ENCODE peak calls at places on chromosome 13, in eight cellular contexts. One of them, this sample, is unnamed.

GRCh38 chr13:35848316-35848715 is 282.9 kb downstream of the DCLK1 start:
- DNase-seq in MM.1S: no peak
- DNase-seq in GM23338: no peak
- DNase-seq in neural progenitor cell: no peak
- DNase-seq in OCI-LY7: no peak
- DNase-seq in GM23248: no peak
- DNase-seq in hepatocyte: peak
- DNase-seq in SK-N-SH: no peak
- DNase-seq in this sample: no peak

GRCh38 chr13:39766464-39767167 is 111.2 kb downstream of the COG6 start:
- DNase-seq in MM.1S: no peak
- DNase-seq in GM23338: no peak
- DNase-seq in neural progenitor cell: no peak
- DNase-seq in OCI-LY7: no peak
- DNase-seq in GM23248: no peak
- DNase-seq in hepatocyte: no peak
- DNase-seq in SK-N-SH: no peak
- DNase-seq in this sample: no peak

GRCh38 chr13:77693449-77693940 is 4.0 kb upstream of the SLAIN1 start:
- DNase-seq in MM.1S: no peak
- DNase-seq in GM23338: no peak
- DNase-seq in neural progenitor cell: no peak
- DNase-seq in OCI-LY7: no peak
- DNase-seq in GM23248: no peak
- DNase-seq in hepatocyte: no peak
- DNase-seq in SK-N-SH: no peak
- DNase-seq in this sample: no peak

GRCh38 chr13:73776137-73776785 is 357.9 kb downstream of the KLF12 start:
- DNase-seq in MM.1S: no peak
- DNase-seq in GM23338: no peak
- DNase-seq in neural progenitor cell: no peak
- DNase-seq in OCI-LY7: no peak
- DNase-seq in GM23248: no peak
- DNase-seq in hepatocyte: no peak
- DNase-seq in SK-N-SH: no peak
- DNase-seq in this sample: no peak

GRCh38 chr13:112752711-112753541 is 63.1 kb downstream of the ATP11A start:
- DNase-seq in MM.1S: no peak
- DNase-seq in GM23338: no peak
- DNase-seq in neural progenitor cell: no peak
- DNase-seq in OCI-LY7: no peak
- DNase-seq in GM23248: no peak
- DNase-seq in hepatocyte: no peak
- DNase-seq in SK-N-SH: no peak
- DNase-seq in this sample: no peak

GRCh38 chr13:33000365-33000764 is 15.9 kb upstream of the KL start:
- DNase-seq in MM.1S: no peak
- DNase-seq in GM23338: no peak
- DNase-seq in neural progenitor cell: no peak
- DNase-seq in OCI-LY7: no peak
- DNase-seq in GM23248: no peak
- DNase-seq in hepatocyte: no peak
- DNase-seq in SK-N-SH: no peak
- DNase-seq in this sample: no peak

GRCh38 chr13:110415669-110416068 is 108.6 kb downstream of the COL4A2 start:
- DNase-seq in MM.1S: no peak
- DNase-seq in GM23338: peak
- DNase-seq in neural progenitor cell: no peak
- DNase-seq in OCI-LY7: no peak
- DNase-seq in GM23248: peak
- DNase-seq in hepatocyte: peak
- DNase-seq in SK-N-SH: no peak
- DNase-seq in this sample: peak

GRCh38 chr13:27476943-27477681 is 26.7 kb upstream of the MTIF3 start:
- DNase-seq in MM.1S: peak
- DNase-seq in GM23338: no peak
- DNase-seq in neural progenitor cell: no peak
- DNase-seq in OCI-LY7: peak
- DNase-seq in GM23248: peak
- DNase-seq in hepatocyte: peak
- DNase-seq in SK-N-SH: no peak
- DNase-seq in this sample: peak

GRCh38 chr13:106491928-106492327 is 43.5 kb downstream of the EFNB2 start:
- DNase-seq in MM.1S: no peak
- DNase-seq in GM23338: no peak
- DNase-seq in neural progenitor cell: no peak
- DNase-seq in OCI-LY7: no peak
- DNase-seq in GM23248: no peak
- DNase-seq in hepatocyte: no peak
- DNase-seq in SK-N-SH: no peak
- DNase-seq in this sample: no peak

GRCh38 chr13:23876265-23876664 is 12.9 kb downstream of the MIPEP start:
- DNase-seq in MM.1S: no peak
- DNase-seq in GM23338: peak
- DNase-seq in neural progenitor cell: peak
- DNase-seq in OCI-LY7: peak
- DNase-seq in GM23248: peak
- DNase-seq in hepatocyte: peak
- DNase-seq in SK-N-SH: peak
- DNase-seq in this sample: peak

GRCh38 chr13:111370147-111370546 is 49.7 kb downstream of the TEX29 start:
- DNase-seq in MM.1S: no peak
- DNase-seq in GM23338: no peak
- DNase-seq in neural progenitor cell: no peak
- DNase-seq in OCI-LY7: no peak
- DNase-seq in GM23248: no peak
- DNase-seq in hepatocyte: no peak
- DNase-seq in SK-N-SH: no peak
- DNase-seq in this sample: no peak

GRCh38 chr13:34458756-34459462 is 483.2 kb upstream of the NBEA start:
- DNase-seq in MM.1S: no peak
- DNase-seq in GM23338: no peak
- DNase-seq in neural progenitor cell: no peak
- DNase-seq in OCI-LY7: no peak
- DNase-seq in GM23248: no peak
- DNase-seq in hepatocyte: no peak
- DNase-seq in SK-N-SH: no peak
- DNase-seq in this sample: no peak

GRCh38 chr13:44934724-44935123 is 54.5 kb downstream of the NUFIP1 start:
- DNase-seq in MM.1S: no peak
- DNase-seq in GM23338: no peak
- DNase-seq in neural progenitor cell: no peak
- DNase-seq in OCI-LY7: no peak
- DNase-seq in GM23248: peak
- DNase-seq in hepatocyte: no peak
- DNase-seq in SK-N-SH: no peak
- DNase-seq in this sample: peak

GRCh38 chr13:29901714-29902631 is 51.6 kb upstream of the UBL3 start:
- DNase-seq in MM.1S: peak
- DNase-seq in GM23338: no peak
- DNase-seq in neural progenitor cell: no peak
- DNase-seq in OCI-LY7: no peak
- DNase-seq in GM23248: peak
- DNase-seq in hepatocyte: peak
- DNase-seq in SK-N-SH: no peak
- DNase-seq in this sample: peak

GRCh38 chr13:46173656-46174055 is 8.3 kb downstream of the LCP1 start:
- DNase-seq in MM.1S: no peak
- DNase-seq in GM23338: no peak
- DNase-seq in neural progenitor cell: no peak
- DNase-seq in OCI-LY7: peak
- DNase-seq in GM23248: no peak
- DNase-seq in hepatocyte: no peak
- DNase-seq in SK-N-SH: no peak
- DNase-seq in this sample: no peak

GRCh38 chr13:63297162-63297561 is 1881.5 kb upstream of the PCDH20 start:
- DNase-seq in MM.1S: no peak
- DNase-seq in GM23338: no peak
- DNase-seq in neural progenitor cell: no peak
- DNase-seq in OCI-LY7: no peak
- DNase-seq in GM23248: no peak
- DNase-seq in hepatocyte: no peak
- DNase-seq in SK-N-SH: no peak
- DNase-seq in this sample: no peak

GRCh38 chr13:109200556-109200955 is 571.1 kb downstream of the MYO16 start:
- DNase-seq in MM.1S: no peak
- DNase-seq in GM23338: no peak
- DNase-seq in neural progenitor cell: no peak
- DNase-seq in OCI-LY7: no peak
- DNase-seq in GM23248: peak
- DNase-seq in hepatocyte: no peak
- DNase-seq in SK-N-SH: no peak
- DNase-seq in this sample: no peak

GRCh38 chr13:93786846-93787245 is 560.2 kb downstream of the GPC6 start:
- DNase-seq in MM.1S: no peak
- DNase-seq in GM23338: no peak
- DNase-seq in neural progenitor cell: no peak
- DNase-seq in OCI-LY7: no peak
- DNase-seq in GM23248: no peak
- DNase-seq in hepatocyte: no peak
- DNase-seq in SK-N-SH: peak
- DNase-seq in this sample: no peak
- TF ChIP-seq EZH2phosphoT487 in MM.1S: no peak
- TF ChIP-seq EZH2phosphoT487 in GM23338: no peak
- TF ChIP-seq EZH2phosphoT487 in neural progenitor cell: no peak
- TF ChIP-seq EZH2phosphoT487 in OCI-LY7: no peak
- TF ChIP-seq EZH2phosphoT487 in GM23248: no peak
- TF ChIP-seq EZH2phosphoT487 in hepatocyte: no peak
- TF ChIP-seq EZH2phosphoT487 in SK-N-SH: no peak
- TF ChIP-seq EZH2phosphoT487 in this sample: no peak

GRCh38 chr13:90253806-90254205 is 1093.7 kb upstream of the MIR17HG start:
- DNase-seq in MM.1S: no peak
- DNase-seq in GM23338: peak
- DNase-seq in neural progenitor cell: no peak
- DNase-seq in OCI-LY7: no peak
- DNase-seq in GM23248: no peak
- DNase-seq in hepatocyte: no peak
- DNase-seq in SK-N-SH: no peak
- DNase-seq in this sample: no peak

GRCh38 chr13:90256746-90257145 is 1090.7 kb upstream of the MIR17HG start:
- DNase-seq in MM.1S: no peak
- DNase-seq in GM23338: no peak
- DNase-seq in neural progenitor cell: no peak
- DNase-seq in OCI-LY7: no peak
- DNase-seq in GM23248: no peak
- DNase-seq in hepatocyte: no peak
- DNase-seq in SK-N-SH: no peak
- DNase-seq in this sample: no peak

GRCh38 chr13:90254437-90254836 is 1093.0 kb upstream of the MIR17HG start:
- DNase-seq in MM.1S: no peak
- DNase-seq in GM23338: no peak
- DNase-seq in neural progenitor cell: no peak
- DNase-seq in OCI-LY7: no peak
- DNase-seq in GM23248: no peak
- DNase-seq in hepatocyte: no peak
- DNase-seq in SK-N-SH: no peak
- DNase-seq in this sample: no peak

GRCh38 chr13:90261343-90261742 is 1086.1 kb upstream of the MIR17HG start:
- DNase-seq in MM.1S: no peak
- DNase-seq in GM23338: no peak
- DNase-seq in neural progenitor cell: no peak
- DNase-seq in OCI-LY7: no peak
- DNase-seq in GM23248: no peak
- DNase-seq in hepatocyte: no peak
- DNase-seq in SK-N-SH: no peak
- DNase-seq in this sample: no peak

GRCh38 chr13:90258129-90258528 is 1089.4 kb upstream of the MIR17HG start:
- DNase-seq in MM.1S: no peak
- DNase-seq in GM23338: no peak
- DNase-seq in neural progenitor cell: no peak
- DNase-seq in OCI-LY7: no peak
- DNase-seq in GM23248: no peak
- DNase-seq in hepatocyte: no peak
- DNase-seq in SK-N-SH: no peak
- DNase-seq in this sample: no peak
- TF ChIP-seq EZH2phosphoT487 in MM.1S: no peak
- TF ChIP-seq EZH2phosphoT487 in GM23338: no peak
- TF ChIP-seq EZH2phosphoT487 in neural progenitor cell: no peak
- TF ChIP-seq EZH2phosphoT487 in OCI-LY7: no peak
- TF ChIP-seq EZH2phosphoT487 in GM23248: no peak
- TF ChIP-seq EZH2phosphoT487 in hepatocyte: no peak
- TF ChIP-seq EZH2phosphoT487 in SK-N-SH: no peak
- TF ChIP-seq EZH2phosphoT487 in this sample: no peak

DNA sequence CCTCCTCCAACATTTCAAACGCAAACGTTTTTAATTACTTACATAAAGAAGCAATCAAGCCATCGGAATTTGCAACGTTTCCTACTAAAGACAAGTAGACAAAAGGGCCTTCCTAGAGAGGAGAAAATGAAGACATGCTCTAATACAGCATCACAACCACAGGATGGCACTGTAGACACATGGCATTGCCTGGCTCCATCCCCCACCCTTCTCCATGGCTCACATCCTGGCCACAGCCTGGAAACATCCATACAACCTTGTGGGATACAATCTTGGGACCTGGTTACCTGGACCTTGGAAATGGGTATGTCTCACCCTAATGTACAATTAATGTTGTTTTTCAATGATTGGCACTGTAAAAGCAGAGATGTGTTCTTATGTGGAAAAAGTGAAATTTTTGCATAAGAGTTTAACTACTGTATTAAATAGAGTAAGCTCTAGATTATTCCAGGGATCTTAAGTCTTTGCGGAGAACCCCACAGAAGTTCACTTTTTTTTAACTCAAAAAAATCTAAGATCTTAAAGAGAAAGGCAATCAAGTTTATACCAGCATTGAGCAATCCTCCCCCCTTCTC is 21.5 kb downstream of the EBPL start:
- DNase-seq in MM.1S: peak
- DNase-seq in GM23338: peak
- DNase-seq in neural progenitor cell: peak
- DNase-seq in OCI-LY7: peak
- DNase-seq in GM23248: peak
- DNase-seq in hepatocyte: peak
- DNase-seq in SK-N-SH: peak
- DNase-seq in this sample: peak
- TF ChIP-seq EZH2phosphoT487 in MM.1S: no peak
- TF ChIP-seq EZH2phosphoT487 in GM23338: no peak
- TF ChIP-seq EZH2phosphoT487 in neural progenitor cell: no peak
- TF ChIP-seq EZH2phosphoT487 in OCI-LY7: no peak
- TF ChIP-seq EZH2phosphoT487 in GM23248: no peak
- TF ChIP-seq EZH2phosphoT487 in hepatocyte: no peak
- TF ChIP-seq EZH2phosphoT487 in SK-N-SH: no peak
- TF ChIP-seq EZH2phosphoT487 in this sample: no peak

DNA sequence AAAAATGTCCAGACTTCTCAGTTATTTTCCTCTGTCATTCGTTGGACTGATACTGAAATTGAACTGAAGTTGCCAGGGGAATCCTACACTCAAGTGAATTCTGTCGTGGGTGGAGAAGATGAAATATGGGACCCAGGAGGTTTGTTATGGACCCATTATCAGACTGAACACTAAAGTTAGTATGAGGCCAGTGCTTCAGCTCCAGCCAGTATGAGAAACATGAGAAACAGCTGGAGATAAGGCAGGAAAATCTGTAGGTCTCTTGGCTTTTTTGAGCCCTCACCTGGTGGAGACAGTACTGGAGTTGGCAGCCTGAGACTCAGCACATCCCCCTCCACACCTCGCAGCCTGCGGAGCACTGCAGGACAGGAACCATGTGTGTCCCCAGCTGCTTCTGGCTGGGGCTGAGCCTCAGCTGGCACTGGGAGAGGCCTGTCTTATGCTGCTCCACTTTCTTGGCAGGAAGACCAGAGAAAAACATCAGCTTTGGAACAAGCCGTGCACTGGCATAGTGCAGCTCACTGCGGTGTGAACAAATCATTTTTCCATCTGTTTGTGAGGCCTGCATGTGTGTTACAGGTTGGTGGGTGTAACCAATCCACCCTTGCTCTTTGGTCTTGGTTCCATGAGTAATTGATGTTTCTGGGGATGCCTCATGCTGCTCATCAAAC is 641.0 kb downstream of the FGF9 start:
- DNase-seq in MM.1S: no peak
- DNase-seq in GM23338: no peak
- DNase-seq in neural progenitor cell: no peak
- DNase-seq in OCI-LY7: no peak
- DNase-seq in GM23248: no peak
- DNase-seq in hepatocyte: no peak
- DNase-seq in SK-N-SH: no peak
- DNase-seq in this sample: no peak
- TF ChIP-seq EZH2phosphoT487 in MM.1S: no peak
- TF ChIP-seq EZH2phosphoT487 in GM23338: no peak
- TF ChIP-seq EZH2phosphoT487 in neural progenitor cell: no peak
- TF ChIP-seq EZH2phosphoT487 in OCI-LY7: no peak
- TF ChIP-seq EZH2phosphoT487 in GM23248: no peak
- TF ChIP-seq EZH2phosphoT487 in hepatocyte: no peak
- TF ChIP-seq EZH2phosphoT487 in SK-N-SH: no peak
- TF ChIP-seq EZH2phosphoT487 in this sample: no peak

This sample was measured in PC-3.